ENCODE peak calls at places on chromosomes 13 and 19, in seven cellular contexts. M, U, S, A, I, F and T are unnamed samples.

GRCh38 chr13:112957295-112957677 is 11.7 kb upstream of the MCF2L start:
- DNase-seq in M (no peak), U (no peak), S (no peak), A (no peak), I (no peak), F (no peak), T (no peak)

GRCh38 chr13:60509601-60510386 is 112.8 kb downstream of the TDRD3 start:
- DNase-seq in M (no peak), U (no peak), S (no peak), A (no peak), I (no peak), F (no peak), T (no peak)

GRCh38 chr19:45139286-45140143 is 21.3 kb downstream of the NKPD1 start:
- DNase-seq in M (no peak), U (peak), S (peak), A (no peak), I (no peak), F (no peak), T (no peak)

GRCh38 chr13:95441326-95441725 is 111.2 kb upstream of the CLDN10 start:
- DNase-seq in M (no peak), U (no peak), S (no peak), A (no peak), I (no peak), F (no peak), T (no peak)

GRCh38 chr19:48770734-48771472 is 15.6 kb downstream of the FGF21 start:
- DNase-seq in M (peak), U (no peak), S (peak), A (no peak), I (no peak), F (no peak), T (no peak)

GRCh38 chr19:31334101-31334848 is 15.0 kb downstream of the TSHZ3 start:
- DNase-seq in M (peak), U (no peak), S (no peak), A (no peak), I (no peak), F (no peak), T (no peak)

GRCh38 chr13:84121456-84121855 is 239.2 kb upstream of the SLITRK1 start:
- DNase-seq in M (no peak), U (no peak), S (no peak), A (no peak), I (no peak), F (peak), T (no peak)

GRCh38 chr19:47891923-47892666 is 6.0 kb upstream of the SULT2A1 start:
- DNase-seq in M (peak), U (peak), S (no peak), A (no peak), I (no peak), F (no peak), T (no peak)

GRCh38 chr13:81596224-81596753 is 1255.4 kb upstream of the SPRY2 start:
- DNase-seq in M (no peak), U (no peak), S (no peak), A (no peak), I (no peak), F (no peak), T (no peak)

GRCh38 chr13:23427342-23428182 is 5.9 kb downstream of the SACS start:
- DNase-seq in M (no peak), U (no peak), S (no peak), A (peak), I (no peak), F (peak), T (no peak)

GRCh38 chr13:78102121-78102677 is 183.6 kb upstream of the EDNRB start:
- DNase-seq in M (no peak), U (no peak), S (no peak), A (peak), I (peak), F (no peak), T (no peak)

GRCh38 chr19:16588089-16588823 is 16.0 kb upstream of the SLC35E1 start:
- DNase-seq in M (peak), U (no peak), S (peak), A (peak), I (no peak), F (no peak), T (peak)

GRCh38 chr19:19176950-19177349 is 6.9 kb upstream of the MEF2B start:
- DNase-seq in M (no peak), U (no peak), S (no peak), A (no peak), I (no peak), F (no peak), T (no peak)

GRCh38 chr19:22545751-22546150 is 88.4 kb upstream of the ZNF492 start:
- DNase-seq in M (peak), U (no peak), S (no peak), A (peak), I (peak), F (no peak), T (no peak)

GRCh38 chr13:20157387-20157786 is 3.5 kb downstream of the GJA3 start:
- DNase-seq in M (no peak), U (no peak), S (no peak), A (no peak), I (no peak), F (no peak), T (no peak)

GRCh38 chr13:39273953-39274352 is 235.7 kb downstream of the NHLRC3 start:
- DNase-seq in M (peak), U (no peak), S (no peak), A (no peak), I (no peak), F (no peak), T (no peak)
- TF ChIP-seq CTCF in M (peak), U (no peak), S (no peak), A (no peak), I (no peak), F (no peak), T (peak)

GRCh38 chr19:40412866-40413265 is 312 bp downstream of the PRX start:
- DNase-seq in M (no peak), U (no peak), S (no peak), A (no peak), I (no peak), F (no peak), T (no peak)
- H3K4me3 ChIP-seq in M (peak), U (no peak), S (peak), A (no peak), I (peak), F (no peak), T (no peak)

GRCh38 chr13:114115191-114115671 is 17.2 kb downstream of the RASA3 start:
- DNase-seq in M (no peak), U (peak), S (peak), A (peak), I (no peak), F (no peak), T (no peak)
- TF ChIP-seq CTCF in M (no peak), U (no peak), S (no peak), A (no peak), I (no peak), F (peak), T (no peak)

DNA sequence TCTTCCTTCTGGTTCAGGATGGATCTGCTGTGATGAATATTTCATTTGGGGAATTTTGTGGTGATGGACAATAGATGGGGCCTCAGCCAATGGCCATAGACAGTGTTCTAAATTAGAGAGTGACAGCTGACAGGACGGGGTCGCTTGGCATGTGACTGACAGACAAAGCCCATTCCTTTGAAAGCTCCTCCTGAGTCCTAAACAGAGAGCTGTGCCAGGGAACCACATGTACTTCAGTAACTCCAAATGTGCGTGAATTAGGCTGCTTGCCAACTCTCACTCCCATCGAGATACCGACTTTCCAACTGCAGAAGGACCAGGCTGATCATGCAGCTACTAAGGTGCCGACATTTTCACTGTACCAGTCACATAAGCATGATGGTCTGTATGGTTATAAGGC is 187.7 kb downstream of the SHISA2 start:
- DNase-seq in M (no peak), U (no peak), S (no peak), A (no peak), I (no peak), F (no peak), T (no peak)
- H3K4me3 ChIP-seq in M (no peak), U (no peak), S (no peak), A (no peak), I (no peak), F (no peak), T (no peak)

DNA sequence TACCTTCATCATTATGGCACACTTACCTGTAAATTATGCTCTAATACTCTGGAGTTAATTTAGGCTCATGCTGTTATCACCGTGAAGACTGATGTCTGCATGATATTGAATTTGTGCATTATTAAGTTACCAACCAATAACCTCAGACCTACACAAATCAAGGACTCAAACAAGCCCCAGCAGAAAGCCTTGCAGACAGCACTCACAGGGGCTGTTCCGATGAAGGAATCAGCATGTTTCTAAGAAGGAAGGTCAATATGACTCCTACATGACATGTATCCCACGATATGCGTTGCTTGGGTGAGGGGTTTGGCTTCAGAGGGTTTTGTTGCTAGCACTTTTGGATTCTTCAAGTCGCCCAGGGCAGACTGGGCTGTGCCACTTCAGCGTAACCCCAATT is 1071.2 kb upstream of the SLC10A2 start:
- DNase-seq in M (no peak), U (no peak), S (no peak), A (no peak), I (no peak), F (no peak), T (no peak)
- TF ChIP-seq CTCF in M (no peak), U (no peak), S (no peak), A (no peak), I (no peak), F (no peak), T (no peak)

GRCh38 chr19:52138614-52139290 is 986 bp downstream of the ZNF616 start:
- DNase-seq in M (peak), U (no peak), S (peak), A (peak), I (peak), F (no peak), T (no peak)

GRCh38 chr19:52139291-52140076 is at the start of gene ZNF616:
- DNase-seq in M (peak), U (peak), S (peak), A (peak), I (peak), F (peak), T (peak)

GRCh38 chr19:52142001-52142595 is 2.4 kb upstream of the ZNF616 start:
- DNase-seq in M (no peak), U (no peak), S (no peak), A (no peak), I (no peak), F (no peak), T (no peak)

DNA sequence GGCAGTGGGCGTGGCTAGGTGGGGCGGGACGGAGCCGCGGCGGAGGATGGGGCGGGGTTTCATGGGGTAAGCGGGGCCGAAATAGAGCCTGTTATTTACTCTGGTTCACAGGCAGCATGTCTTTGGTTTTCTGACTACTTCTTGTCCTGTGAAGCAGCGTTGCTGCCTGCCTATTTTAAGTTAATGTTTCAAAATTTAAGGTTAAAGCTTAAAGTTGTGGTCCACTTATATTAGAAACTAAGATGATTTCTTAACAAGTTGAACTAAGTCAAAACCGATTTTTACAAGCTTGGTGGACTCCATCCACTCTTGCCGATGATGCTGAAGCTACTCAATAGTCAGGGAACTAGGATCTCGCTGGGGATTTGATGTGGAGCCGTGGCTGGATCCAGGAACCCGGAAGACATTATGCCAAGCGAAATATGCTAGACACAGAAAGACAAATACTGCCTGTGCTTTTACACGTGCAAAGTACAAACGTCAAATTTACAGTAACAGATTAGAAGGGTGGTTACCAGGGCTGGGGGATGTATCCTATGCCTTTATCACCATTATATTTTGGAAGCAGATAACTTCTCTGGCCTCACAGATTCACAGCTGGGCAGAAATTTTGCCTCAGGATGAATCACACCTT is 456 bp upstream of the ZNF616 start:
- DNase-seq in M (no peak), U (no peak), S (no peak), A (no peak), I (peak), F (no peak), T (no peak)
- H3K4me3 ChIP-seq in M (peak), U (no peak), S (peak), A (peak), I (peak), F (peak), T (no peak)

DNA sequence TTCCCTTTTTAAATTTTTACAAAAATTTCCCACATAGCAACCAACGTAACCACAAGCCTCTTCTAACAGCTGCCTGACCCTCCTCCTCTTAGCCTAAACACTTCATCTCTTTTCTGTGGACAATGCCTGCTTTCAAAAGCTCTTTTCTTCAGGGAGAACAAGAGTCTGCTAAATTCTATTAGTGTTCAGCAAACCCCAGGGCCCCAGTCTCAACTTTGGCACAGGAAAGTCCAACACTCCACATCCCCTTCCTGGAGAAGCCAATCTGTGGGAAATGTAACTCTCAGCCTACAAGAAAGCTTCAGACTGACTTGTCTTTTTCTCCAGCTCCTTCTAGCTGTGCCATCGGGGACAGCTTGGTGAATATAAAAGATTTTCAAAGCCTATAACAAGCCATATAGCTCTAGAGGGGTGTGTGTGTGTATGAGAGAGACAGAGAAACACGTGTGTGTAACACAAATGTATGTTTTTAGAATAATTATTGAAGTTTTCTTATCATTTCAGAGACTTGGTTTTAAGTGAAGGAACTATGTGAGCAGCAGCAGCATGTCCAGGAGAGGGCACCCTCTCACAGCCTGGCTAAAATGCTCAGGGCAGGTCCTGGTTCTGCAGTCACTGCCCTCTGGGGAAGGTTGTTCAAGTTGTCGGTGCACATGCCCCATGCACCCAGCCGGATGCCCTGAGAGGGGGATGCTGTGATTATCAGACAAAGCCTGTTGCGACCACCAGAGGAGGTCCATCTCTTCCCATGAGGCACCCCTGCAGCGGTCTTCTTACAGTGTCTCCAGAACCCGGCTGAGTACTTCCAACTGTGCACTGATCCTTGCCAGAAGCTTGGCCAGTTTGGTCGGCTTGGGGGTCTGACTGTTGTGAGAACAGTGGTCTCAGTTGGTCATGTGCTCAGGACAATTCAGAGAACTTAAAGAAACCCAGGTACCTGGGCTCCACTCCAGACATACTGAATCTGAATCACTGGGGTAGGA is 34.4 kb downstream of the CCDC70 start:
- DNase-seq in M (peak), U (no peak), S (no peak), A (no peak), I (peak), F (peak), T (peak)
- TF ChIP-seq CTCF in M (peak), U (no peak), S (peak), A (peak), I (peak), F (peak), T (peak)

GRCh38 chr13:34044660-34045080 is 226.7 kb downstream of the RFC3 start:
- DNase-seq in M (no peak), U (no peak), S (no peak), A (no peak), I (no peak), F (peak), T (no peak)

GRCh38 chr13:34044041-34044440 is 226.1 kb downstream of the RFC3 start:
- DNase-seq in M (no peak), U (no peak), S (no peak), A (no peak), I (no peak), F (peak), T (no peak)

GRCh38 chr13:34046457-34046856 is 228.5 kb downstream of the RFC3 start:
- DNase-seq in M (no peak), U (no peak), S (no peak), A (no peak), I (no peak), F (no peak), T (no peak)

GRCh38 chr13:34048652-34049051 is 230.7 kb downstream of the RFC3 start:
- DNase-seq in M (no peak), U (no peak), S (no peak), A (no peak), I (no peak), F (no peak), T (no peak)
- H3K4me3 ChIP-seq in M (no peak), U (no peak), S (no peak), A (no peak), I (no peak), F (no peak), T (no peak)